ENCODE peak calls at places on chromosomes 13 and 19, in nine cellular contexts. I is SK-N-SH; U is GM23338; V is heart right ventricle; X is CD8-positive, alpha-beta T cell; C is right lobe of liver; G is A549; H is breast epithelium; A is tibial nerve. M is an unnamed sample.

GRCh38 chr13:52850396-52851152 is 2.1 kb upstream of the PCDH8 start:
- DNase-seq in I (peak; percentile 71), U (peak; percentile 96), V (peak; percentile 70), X (no peak), C (peak; percentile 68), G (peak; percentile 38), H (peak; percentile 69), A (peak; percentile 47), M (peak; percentile 87)

GRCh38 chr19:12527034-12527836 is 24.0 kb downstream of the ZNF564 start:
- DNase-seq in I (no peak), U (peak; percentile 69), V (no peak), X (no peak), C (no peak), G (no peak), H (no peak), A (no peak), M (no peak)

GRCh38 chr19:4380254-4380727 is 20.1 kb downstream of the SH3GL1 start:
- DNase-seq in I (peak; percentile 29), U (no peak), V (peak; percentile 60), X (peak; percentile 78), C (no peak), G (no peak), H (no peak), A (no peak), M (no peak)

GRCh38 chr13:30846844-30847243 is 59.2 kb upstream of the MEDAG start:
- DNase-seq in I (no peak), U (no peak), V (no peak), X (no peak), C (no peak), G (no peak), H (no peak), A (no peak), M (no peak)

GRCh38 chr19:54893406-54893805 is 12.5 kb upstream of the NCR1 start:
- DNase-seq in I (no peak), U (peak; percentile 94), V (no peak), X (no peak), C (no peak), G (no peak), H (no peak), A (no peak), M (peak; percentile 18)

GRCh38 chr19:54436031-54436523 is 12.9 kb upstream of the LENG8 start:
- DNase-seq in I (no peak), U (peak; percentile 55), V (peak; percentile 3), X (no peak), C (no peak), G (no peak), H (no peak), A (no peak), M (no peak)

GRCh38 chr19:55678121-55678671 is 3.2 kb downstream of the EPN1 start:
- DNase-seq in I (no peak), U (no peak), V (peak; percentile 29), X (no peak), C (no peak), G (no peak), H (no peak), A (no peak), M (no peak)

GRCh38 chr13:20191902-20192469 is 752 bp downstream of the GJB2 start:
- DNase-seq in I (no peak), U (peak; percentile 78), V (no peak), X (no peak), C (peak; percentile 62), G (no peak), H (no peak), A (no peak), M (no peak)

GRCh38 chr19:10769533-10770491 is 51.9 kb downstream of the DNM2 start:
- DNase-seq in I (peak; percentile 80), U (peak; percentile 39), V (peak; percentile 85), X (no peak), C (peak; percentile 71), G (no peak), H (no peak), A (peak; percentile 27), M (no peak)

GRCh38 chr19:55133639-55134444 is 15.2 kb downstream of the TNNT1 start:
- DNase-seq in I (no peak), U (no peak), V (no peak), X (no peak), C (no peak), G (no peak), H (no peak), A (no peak), M (no peak)

GRCh38 chr19:18286973-18287635 is 5.7 kb upstream of the JUND start:
- DNase-seq in I (no peak), U (peak; percentile 67), V (no peak), X (no peak), C (no peak), G (no peak), H (no peak), A (no peak), M (no peak)

GRCh38 chr19:46536391-46536790 is 40.7 kb upstream of the PNMA8B start:
- DNase-seq in I (no peak), U (no peak), V (no peak), X (peak; percentile 21), C (no peak), G (no peak), H (no peak), A (no peak), M (peak; percentile 33)

GRCh38 chr19:35265126-35265995 is 3.4 kb upstream of the USF2 start:
- DNase-seq in I (no peak), U (no peak), V (no peak), X (peak; percentile 47), C (no peak), G (no peak), H (peak; percentile 52), A (peak; percentile 12), M (peak; percentile 51)

GRCh38 chr13:111916201-111916600 is 150.7 kb upstream of the SOX1 start:
- DNase-seq in I (no peak), U (no peak), V (no peak), X (peak; percentile 11), C (no peak), G (no peak), H (no peak), A (no peak), M (no peak)

GRCh38 chr19:51784922-51785690 is 9.9 kb upstream of the FPR3 start:
- DNase-seq in I (no peak), U (peak; percentile 45), V (peak; percentile 66), X (no peak), C (peak; percentile 35), G (no peak), H (no peak), A (no peak), M (peak; percentile 70)

GRCh38 chr19:44603201-44603945 is 10.0 kb upstream of the IGSF23 start:
- DNase-seq in I (no peak), U (no peak), V (peak; percentile 53), X (no peak), C (no peak), G (no peak), H (no peak), A (no peak), M (no peak)

GRCh38 chr13:99868767-99869166 is 102.8 kb downstream of the ZIC5 start:
- DNase-seq in I (no peak), U (no peak), V (no peak), X (no peak), C (no peak), G (no peak), H (no peak), A (no peak), M (no peak)
- H3K4me1 ChIP-seq in I (no peaks in the 10 kb centered on the region), U (peaks cover 61% of the 10 kb centered on the region), V (no peaks in the 10 kb centered on the region), X (no peaks in the 10 kb centered on the region), C (no peaks in the 10 kb centered on the region), G (no peaks in the 10 kb centered on the region), H (no peaks in the 10 kb centered on the region), A (no peaks in the 10 kb centered on the region), M (no peaks in the 10 kb centered on the region)

DNA sequence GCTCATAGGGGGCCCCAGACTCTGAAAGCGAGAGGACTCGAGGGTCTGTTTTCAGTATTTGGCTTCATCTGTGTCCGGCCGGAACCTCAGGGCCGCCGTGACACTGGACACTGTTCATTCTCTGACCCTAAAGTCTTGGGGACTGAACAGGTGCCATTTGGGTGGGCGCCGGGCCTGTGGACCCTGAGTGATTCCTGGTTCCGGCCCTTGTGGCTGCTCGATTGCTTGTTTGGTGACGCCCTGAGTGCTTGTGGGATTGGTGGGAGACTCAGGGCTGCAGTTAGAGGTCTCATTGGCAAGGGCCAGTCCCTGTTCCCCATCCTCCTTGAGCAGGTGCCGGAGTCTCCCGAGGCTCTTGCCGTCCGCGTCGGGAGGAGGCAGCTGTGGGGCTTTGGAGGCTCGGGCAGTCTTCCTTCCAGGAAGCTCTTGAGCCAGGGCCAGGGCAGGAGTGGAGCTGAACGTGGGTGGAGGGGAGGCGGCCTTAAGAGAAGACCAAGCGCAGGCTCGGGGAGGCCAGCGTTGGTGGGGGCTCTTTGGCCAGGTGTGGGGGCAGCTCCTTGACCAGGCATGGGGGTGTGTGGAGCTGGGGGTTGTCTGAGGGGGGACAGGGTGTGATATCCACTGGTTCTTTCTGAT is 4.7 kb downstream of the PTBP1 start:
- DNase-seq in I (no peak), U (peak; percentile 27), V (peak; percentile 65), X (no peak), C (peak; percentile 49), G (no peak), H (no peak), A (no peak), M (peak; percentile 88)
- H3K27ac ChIP-seq in I (no peak overlapping the region), U (peak overlapping the region; percentile 76), V (peak overlapping the region; percentile 99), X (peak overlapping the region; percentile 20), C (peak overlapping the region; percentile 79), G (peak overlapping the region; percentile 100), H (peak overlapping the region; percentile 85), A (peak overlapping the region; percentile 29), M (peak overlapping the region; percentile 61)

DNA sequence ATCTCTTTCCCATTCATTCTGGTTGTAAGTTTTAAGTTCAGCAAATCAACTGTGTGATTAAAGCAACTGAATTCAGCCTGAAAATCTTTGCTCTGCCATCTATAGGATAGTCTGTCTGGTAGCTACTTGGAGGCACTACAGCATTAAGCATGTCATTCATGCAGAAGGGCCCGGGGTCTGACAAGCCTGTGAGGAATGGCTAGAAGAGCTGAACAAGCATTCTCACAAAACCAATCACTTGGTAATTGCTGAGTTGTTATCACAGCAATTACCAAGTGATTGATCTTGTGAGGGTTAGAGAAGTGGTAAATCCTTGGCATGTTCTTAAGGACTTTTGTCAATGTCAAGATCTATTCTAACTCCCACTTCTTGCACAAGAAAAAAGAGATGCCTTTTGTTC is 356.1 kb downstream of the FGF14 start:
- DNase-seq in I (no peak), U (peak; percentile 3), V (no peak), X (no peak), C (no peak), G (no peak), H (no peak), A (no peak), M (no peak)
- TF ChIP-seq CTCF in I (no peak), U (no peak), V (no peak), X (no peak), C (no peak), G (no peak), H (no peak), A (no peak), M (no peak)

DNA sequence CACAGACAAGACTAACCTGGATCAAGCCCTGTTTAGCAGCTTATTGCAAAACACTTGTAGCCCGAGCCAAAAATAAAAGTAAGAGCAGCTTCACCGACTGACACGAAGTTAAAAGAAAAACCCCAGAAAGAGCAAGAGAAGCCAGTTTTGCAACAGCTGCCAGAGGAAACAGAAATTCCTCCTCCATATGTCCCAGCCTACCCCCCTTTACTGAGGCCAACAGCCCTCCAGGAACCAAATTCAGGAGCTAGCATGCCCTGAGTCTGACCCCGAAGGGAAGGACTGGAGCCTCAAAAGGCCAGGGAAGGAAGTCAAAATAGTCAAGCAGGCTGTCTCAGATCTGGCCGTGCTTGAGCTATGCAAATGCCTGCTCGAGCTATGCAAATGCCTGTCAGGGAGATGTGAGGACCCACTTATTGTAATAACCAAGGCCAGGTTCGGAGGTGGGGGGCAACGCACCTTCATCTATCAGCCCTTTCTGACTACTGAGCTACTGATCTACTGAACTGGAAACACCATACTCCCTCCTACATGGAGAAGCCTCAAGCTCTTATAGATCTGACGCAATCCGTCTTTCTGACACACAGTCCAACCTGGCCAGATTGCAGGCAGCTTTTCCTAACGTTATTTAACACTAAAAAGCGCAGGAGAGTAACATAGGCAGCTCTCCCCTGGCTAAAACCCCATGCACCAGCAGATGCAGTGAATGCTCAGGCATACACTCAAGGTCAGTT is 6.7 kb downstream of the SIGLEC11 start:
- DNase-seq in I (no peak), U (peak; percentile 26), V (no peak), X (no peak), C (no peak), G (no peak), H (peak; percentile 43), A (no peak), M (no peak)
- H3K4me1 ChIP-seq in I (no peaks in the 10 kb centered on the region), U (peaks cover 39% of the 10 kb centered on the region), V (no peaks in the 10 kb centered on the region), X (no peaks in the 10 kb centered on the region), C (no peaks in the 10 kb centered on the region), G (no peaks in the 10 kb centered on the region), H (peaks cover 6% of the 10 kb centered on the region), A (peaks cover 46% of the 10 kb centered on the region), M (peaks cover 19% of the 10 kb centered on the region)

M was measured in upper lobe of right lung.